ENCODE peak calls at places on chromosomes 1 and 21, in four cellular contexts. E is effector memory CD4-positive, alpha-beta T cell; L is stomach; V is breast epithelium. F is an unnamed sample.
A peak's percentile ranks its signal among the peaks of the same experiment; 100 is the strongest.

GRCh38 chr1:10693497-10694273 is 102.8 kb downstream of the CASZ1 start:
- DNase-seq in L (no peak), V (no peak), E (peak; percentile 35), F (no peak)

GRCh38 chr1:153597206-153597605 is 15.7 kb downstream of the S100A16 start:
- DNase-seq in L (no peak), V (no peak), E (no peak), F (no peak)

GRCh38 chr1:82343381-82343780 is 542.6 kb downstream of the ADGRL2 start:
- DNase-seq in V (no peak), L (no peak), E (no peak), F (no peak)

GRCh38 chr1:77370161-77370560 is 88.3 kb downstream of the AK5 start:
- DNase-seq in V (no peak), E (no peak), L (no peak), F (no peak)

GRCh38 chr1:111520040-111520439 is 16.6 kb upstream of the ADORA3 start:
- DNase-seq in V (no peak), L (no peak), E (no peak), F (no peak)

GRCh38 chr1:115671176-115672062 is 29.6 kb downstream of the VANGL1 start:
- DNase-seq in E (no peak), L (no peak), V (no peak), F (peak; percentile 76)

GRCh38 chr1:31795096-31795675 is 20.6 kb downstream of the SPOCD1 start:
- DNase-seq in V (no peak), L (no peak), E (no peak), F (no peak)

GRCh38 chr1:209434631-209435217 is 148.8 kb upstream of the CAMK1G start:
- DNase-seq in L (no peak), E (no peak), V (no peak), F (no peak)

GRCh38 chr1:68049941-68050878 is at the start of gene DIRAS3:
- DNase-seq in E (no peak), V (no peak), L (no peak), F (no peak)

GRCh38 chr1:207017615-207018559 is 14.7 kb downstream of the C1orf116 start:
- DNase-seq in E (no peak), V (no peak), L (peak; percentile 76), F (no peak)

GRCh38 chr21:26057488-26058170 is 112.9 kb downstream of the APP start:
- DNase-seq in L (no peak), V (no peak), E (no peak), F (no peak)

GRCh38 chr1:89721351-89721750 is 88.4 kb downstream of the LRRC8C start:
- DNase-seq in V (no peak), E (no peak), L (no peak), F (peak; percentile 56)

GRCh38 chr1:180778782-180779398 is 133.8 kb upstream of the KIAA1614 start:
- DNase-seq in V (no peak), E (no peak), L (no peak), F (no peak)

GRCh38 chr1:224801761-224802490 is 127.5 kb upstream of the DNAH14 start:
- DNase-seq in V (no peak), L (no peak), E (no peak), F (peak; percentile 19)

GRCh38 chr1:12344611-12345299 is 114.9 kb downstream of the VPS13D start:
- DNase-seq in E (no peak), L (no peak), V (no peak), F (no peak)

GRCh38 chr21:15015622-15016471 is 49.0 kb downstream of the NRIP1 start:
- DNase-seq in L (no peak), V (no peak), E (no peak), F (no peak)

GRCh38 chr1:82423174-82423815 is 622.6 kb downstream of the ADGRL2 start:
- DNase-seq in E (no peak), L (no peak), V (no peak), F (no peak)

GRCh38 chr1:41902125-41902524 is 16.6 kb downstream of the HIVEP3 start:
- DNase-seq in L (no peak), V (no peak), E (no peak), F (peak; percentile 91)

GRCh38 chr1:175792126-175792525 is 48.7 kb upstream of the TNR start:
- DNase-seq in V (no peak), L (no peak), E (no peak), F (no peak)

GRCh38 chr21:37658994-37659458 is 257.2 kb downstream of the KCNJ6 start:
- DNase-seq in L (no peak), E (no peak), V (no peak), F (peak; percentile 73)

GRCh38 chr1:72526926-72527325 is 244.6 kb upstream of the NEGR1 start:
- DNase-seq in L (no peak), V (no peak), E (no peak), F (no peak)

GRCh38 chr1:7491089-7491817 is 279.8 kb upstream of the VAMP3 start:
- DNase-seq in L (no peak), V (no peak), E (no peak), F (no peak)

GRCh38 chr1:167964646-167965045 is 27.8 kb upstream of the MPC2 start:
- DNase-seq in E (no peak), V (no peak), L (no peak), F (no peak)

GRCh38 chr21:42672699-42673458 is 19.5 kb downstream of the PDE9A start:
- DNase-seq in E (no peak), L (no peak), V (no peak), F (no peak)

GRCh38 chr1:8154621-8155052 is 128.5 kb upstream of the ERRFI1 start:
- DNase-seq in E (no peak), V (no peak), L (no peak), F (peak; percentile 95)

GRCh38 chr1:179599623-179600249 is 8.1 kb downstream of the TDRD5 start:
- DNase-seq in V (no peak), E (no peak), L (no peak), F (peak; percentile 49)

GRCh38 chr1:55214903-55215193 is 316 bp downstream of the USP24 start:
- DNase-seq in V (no peak), L (peak; percentile 27), E (no peak), F (no peak)

DNA sequence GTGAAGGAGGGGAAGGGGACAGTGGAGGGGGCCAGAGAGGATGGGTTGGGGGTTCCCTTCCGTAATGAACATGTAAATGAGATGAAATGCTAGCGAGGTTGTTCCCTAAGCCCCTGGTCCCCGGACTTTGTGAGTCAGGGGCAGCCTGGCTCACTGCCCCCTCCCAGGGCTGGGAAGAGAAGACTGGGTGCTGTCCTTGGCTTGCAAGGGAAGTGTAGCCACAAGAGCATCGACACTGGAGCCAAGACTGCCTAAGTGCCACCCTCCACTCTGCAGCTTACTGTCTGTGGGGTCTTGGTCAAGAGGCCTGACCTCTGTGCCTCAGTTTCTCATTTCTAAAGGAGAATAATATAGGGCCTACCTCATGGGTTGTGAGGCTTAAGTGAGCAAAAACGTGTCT is 483 bp downstream of the PEAR1 start:
- DNase-seq in V (no peak), L (no peak), E (no peak), F (no peak)
- H3K4me1 ChIP-seq in V (no peaks in the 10 kb centered on the region), L (peaks cover 19% of the 10 kb centered on the region), E (peaks cover 17% of the 10 kb centered on the region), F (peaks cover 39% of the 10 kb centered on the region)

GRCh38 chr1:42933610-42934009 is 25.1 kb downstream of the SLC2A1 start:
- DNase-seq in L (no peak), V (no peak), E (no peak), F (no peak)
- H3K4me1 ChIP-seq in L (peaks cover 69% of the 10 kb centered on the region), V (no peaks in the 10 kb centered on the region), E (peaks cover 80% of the 10 kb centered on the region), F (peaks cover 76% of the 10 kb centered on the region)

GRCh38 chr1:65362545-65362944 is 53.2 kb downstream of the DNAJC6 start:
- DNase-seq in E (no peak), L (no peak), V (no peak), F (peak; percentile 19)

GRCh38 chr1:65359888-65360287 is 50.5 kb downstream of the DNAJC6 start:
- DNase-seq in V (no peak), L (no peak), E (no peak), F (no peak)

GRCh38 chr1:65360654-65361053 is 51.3 kb downstream of the DNAJC6 start:
- DNase-seq in L (no peak), E (no peak), V (no peak), F (no peak)

DNA sequence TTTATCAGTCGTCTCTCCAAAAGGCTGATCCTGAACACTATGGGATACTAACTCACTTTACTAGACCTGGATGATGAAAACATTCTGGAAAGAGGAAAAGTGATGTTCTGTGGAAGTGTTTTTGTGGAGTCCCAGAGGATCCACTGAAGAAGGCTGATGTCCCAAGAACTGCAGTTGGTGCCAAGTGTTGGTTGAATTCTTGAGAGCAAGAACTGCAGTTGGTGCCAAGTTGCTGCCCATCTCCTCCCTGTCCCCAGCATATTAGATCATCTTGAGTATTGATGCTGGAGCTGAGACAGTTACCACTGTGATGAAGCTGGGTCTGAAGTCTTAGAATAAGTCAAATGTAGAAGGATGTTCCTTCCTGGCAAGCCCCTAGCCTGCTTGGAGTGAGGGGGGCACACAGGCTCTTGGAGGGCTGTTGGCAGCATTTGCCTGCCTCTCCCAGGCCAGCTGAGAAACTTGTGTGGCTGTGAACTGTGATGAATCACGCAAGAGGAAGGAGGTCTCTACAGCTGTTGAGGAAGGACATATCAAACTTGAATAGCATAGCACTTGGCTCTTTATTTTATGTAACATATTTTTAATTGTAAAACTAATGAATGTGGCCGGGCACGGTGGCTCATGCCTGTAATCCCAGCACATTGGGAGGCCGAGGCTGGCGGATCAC is 48.1 kb downstream of the DNAJC6 start:
- DNase-seq in E (no peak), L (no peak), V (no peak), F (no peak)
- H3K4me1 ChIP-seq in E (no peaks in the 10 kb centered on the region), L (no peaks in the 10 kb centered on the region), V (no peaks in the 10 kb centered on the region), F (peaks cover 7% of the 10 kb centered on the region)

GRCh38 chr21:43893536-43894205 is 28.6 kb downstream of the AGPAT3 start:
- DNase-seq in L (peak; percentile 49), V (no peak), E (no peak), F (no peak)
- H3K4me1 ChIP-seq in L (peaks cover 21% of the 10 kb centered on the region), V (no peaks in the 10 kb centered on the region), E (peaks cover 21% of the 10 kb centered on the region), F (no peaks in the 10 kb centered on the region)

GRCh38 chr1:150974580-150975478 is at the start of gene CERS2:
- DNase-seq in L (peak; percentile 87), E (peak; percentile 69), V (peak; percentile 84), F (no peak)

GRCh38 chr1:150973258-150973825 is 1.3 kb downstream of the CERS2 start:
- DNase-seq in V (no peak), L (peak; percentile 29), E (peak; percentile 2), F (no peak)

GRCh38 chr1:150971583-150972416 is 2.8 kb downstream of the CERS2 start:
- DNase-seq in L (no peak), V (no peak), E (no peak), F (no peak)

GRCh38 chr1:150972417-150972940 is 2.2 kb downstream of the CERS2 start:
- DNase-seq in V (no peak), L (peak; percentile 52), E (no peak), F (no peak)

DNA sequence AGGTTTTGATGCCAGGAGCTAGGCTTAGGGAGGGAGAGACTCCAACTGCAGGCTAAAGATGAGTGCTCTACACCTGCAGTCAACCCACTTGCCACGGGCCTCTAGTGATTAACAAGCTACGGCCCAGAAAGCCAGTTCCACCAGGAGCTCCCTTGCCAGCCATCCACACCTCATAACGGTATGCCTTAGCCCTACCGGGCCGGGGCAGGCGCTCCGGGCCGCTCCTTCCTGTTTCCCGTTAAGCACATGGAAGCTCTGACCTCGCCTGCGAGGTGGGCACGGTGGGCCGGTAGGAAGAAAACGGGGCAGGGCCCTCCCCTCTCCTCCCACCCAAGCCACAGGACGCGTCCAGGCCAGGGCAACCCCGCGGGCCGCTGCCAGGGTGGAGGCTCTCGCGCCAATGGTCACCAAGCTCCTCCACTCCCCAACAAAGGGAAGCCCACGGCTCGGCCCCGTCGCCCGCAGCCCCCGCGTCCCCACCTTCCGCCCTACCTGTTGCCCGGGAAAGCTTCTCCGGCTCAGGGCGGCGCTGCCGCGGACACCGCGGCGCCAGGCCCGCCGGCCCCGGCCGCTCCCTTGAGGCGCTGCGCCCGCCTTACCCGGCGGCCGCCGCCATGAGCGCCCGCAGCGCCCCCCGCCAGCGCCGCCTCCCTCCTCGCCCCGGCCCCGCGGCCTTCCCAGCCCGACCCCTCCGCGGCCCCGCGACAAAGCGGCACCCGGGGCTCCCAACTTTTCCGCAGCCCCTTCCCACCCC is 632 bp downstream of the CERS2 start:
- DNase-seq in V (no peak), E (peak; percentile 16), L (peak; percentile 48), F (peak; percentile 26)
- H3K4me1 ChIP-seq in V (peaks cover 6% of the 10 kb centered on the region), E (peaks cover 39% of the 10 kb centered on the region), L (peaks cover 74% of the 10 kb centered on the region), F (peaks cover 61% of the 10 kb centered on the region)

GRCh38 chr1:164780863-164781262 is 221.9 kb downstream of the PBX1 start:
- DNase-seq in E (no peak), L (no peak), V (no peak), F (no peak)
- H3K4me1 ChIP-seq in E (no peaks in the 10 kb centered on the region), L (peaks cover 4% of the 10 kb centered on the region), V (no peaks in the 10 kb centered on the region), F (peaks cover 15% of the 10 kb centered on the region)

F was measured in PC-9.